ENCODE peak calls at places on chromosomes 2 and 18, in four cellular contexts. W is astrocyte of the spinal cord, P is suprapubic skin, U is mammary epithelial cell. R is an unnamed sample.

GRCh38 chr2:132593171-132593570 is 76.8 kb downstream of the LYPD1 start:
- DNase-seq in W (peak; percentile 29), P (no peak), U (peak; percentile 31), R (peak; percentile 81)

GRCh38 chr2:109423556-109424359 is 190.0 kb downstream of the SEPTIN10 start:
- DNase-seq in W (no peak), P (no peak), U (no peak), R (peak; percentile 66)

GRCh38 chr18:32321826-32322225 is 132.0 kb downstream of the MEP1B start:
- DNase-seq in W (no peak), P (no peak), U (no peak), R (no peak)

GRCh38 chr2:43059183-43059897 is 167.1 kb downstream of the ZFP36L2 start:
- DNase-seq in W (peak; percentile 98), P (no peak), U (peak; percentile 80), R (no peak)

GRCh38 chr2:151407281-151407680 is 2.4 kb upstream of the RIF1 start:
- DNase-seq in W (no peak), P (no peak), U (no peak), R (no peak)

GRCh38 chr2:32678825-32679224 is 51.0 kb downstream of the TTC27 start:
- DNase-seq in W (peak; percentile 70), P (no peak), U (no peak), R (no peak)

GRCh38 chr2:73233932-73234832 is at the start of gene CCT7:
- DNase-seq in W (peak; percentile 92), P (peak; percentile 94), U (peak; percentile 89), R (peak; percentile 95)

GRCh38 chr2:203498161-203498560 is 36.9 kb downstream of the RAPH1 start:
- DNase-seq in W (peak; percentile 80), P (no peak), U (peak; percentile 77), R (no peak)

GRCh38 chr2:28355521-28356094 is 37.0 kb upstream of the FOSL2 start:
- DNase-seq in W (no peak), P (no peak), U (no peak), R (no peak)

GRCh38 chr2:122300758-122301157 is 545.3 kb downstream of the TSN start:
- DNase-seq in W (no peak), P (no peak), U (peak; percentile 6), R (no peak)

GRCh38 chr2:164073053-164073757 is 337.4 kb upstream of the FIGN start:
- DNase-seq in W (peak; percentile 19), P (no peak), U (no peak), R (no peak)

GRCh38 chr2:197943731-197944130 is 139.3 kb downstream of the PLCL1 start:
- DNase-seq in W (no peak), P (no peak), U (no peak), R (no peak)

GRCh38 chr18:12904012-12904516 is 20.0 kb upstream of the PTPN2 start:
- DNase-seq in W (no peak), P (no peak), U (no peak), R (no peak)

GRCh38 chr2:200483729-200484198 is 26.1 kb downstream of the KCTD18 start:
- DNase-seq in W (peak; percentile 42), P (no peak), U (peak; percentile 62), R (peak; percentile 94)

GRCh38 chr2:233261819-233262555 is 10.5 kb downstream of the ATG16L1 start:
- DNase-seq in W (no peak), P (no peak), U (no peak), R (no peak)

GRCh38 chr2:47028171-47028570 is 112.6 kb upstream of the MCFD2 start:
- DNase-seq in W (no peak), P (no peak), U (no peak), R (no peak)

GRCh38 chr18:79156330-79156729 is 87.1 kb downstream of the ATP9B start:
- DNase-seq in W (no peak), P (no peak), U (no peak), R (no peak)

GRCh38 chr2:224104668-224105386 is 65.7 kb upstream of the SERPINE2 start:
- DNase-seq in W (no peak), P (no peak), U (peak; percentile 74), R (no peak)

GRCh38 chr2:36373149-36373880 is 17.7 kb downstream of the CRIM1 start:
- DNase-seq in W (peak; percentile 65), P (no peak), U (peak; percentile 65), R (peak; percentile 50)

GRCh38 chr2:112713926-112714325 is 6.9 kb upstream of the NT5DC4 start:
- DNase-seq in W (no peak), P (no peak), U (no peak), R (no peak)

GRCh38 chr2:229174794-229175529 is 96.1 kb downstream of the PID1 start:
- DNase-seq in W (peak; percentile 29), P (no peak), U (no peak), R (no peak)

GRCh38 chr18:34048423-34048822 is 176.3 kb downstream of the NOL4 start:
- DNase-seq in W (no peak), P (no peak), U (no peak), R (no peak)

GRCh38 chr18:48889115-48889941 is 61.4 kb downstream of the SMAD7 start:
- DNase-seq in W (no peak), P (no peak), U (no peak), R (peak; percentile 93)

GRCh38 chr2:44946681-44947360 is 5.3 kb downstream of the SIX3 start:
- DNase-seq in W (no peak), P (no peak), U (no peak), R (peak; percentile 43)

GRCh38 chr2:88826399-88826798 is 134.9 kb downstream of the RPIA start:
- DNase-seq in W (no peak), P (no peak), U (no peak), R (no peak)

GRCh38 chr2:12883911-12884310 is 167.2 kb downstream of the TRIB2 start:
- DNase-seq in W (no peak), P (no peak), U (no peak), R (no peak)

GRCh38 chr2:2934030-2934429 is 443.6 kb downstream of the EIPR1 start:
- DNase-seq in W (no peak), P (no peak), U (no peak), R (no peak)

GRCh38 chr2:200944467-200945394 is 18.7 kb downstream of the ORC2 start:
- DNase-seq in W (peak; percentile 93), P (no peak), U (peak; percentile 90), R (no peak)

GRCh38 chr18:75066223-75066622 is 142.7 kb downstream of the PTGR3 start:
- DNase-seq in W (no peak), P (no peak), U (no peak), R (no peak)

GRCh38 chr2:224023188-224023587 is 15.9 kb downstream of the SERPINE2 start:
- DNase-seq in W (peak; percentile 50), P (no peak), U (peak; percentile 68), R (no peak)

GRCh38 chr2:28613181-28613580 is 117.3 kb downstream of the PLB1 start:
- DNase-seq in W (no peak), P (no peak), U (peak; percentile 47), R (no peak)

GRCh38 chr18:35620765-35621164 is 39.2 kb downstream of the GALNT1 start:
- DNase-seq in W (no peak), P (no peak), U (no peak), R (no peak)

GRCh38 chr2:168119519-168120141 is 127.8 kb downstream of the STK39 start:
- DNase-seq in W (peak; percentile 78), P (no peak), U (peak; percentile 30), R (peak; percentile 63)

GRCh38 chr2:124024491-124025348 is at the start of gene CNTNAP5:
- DNase-seq in W (peak; percentile 5), P (no peak), U (peak; percentile 15), R (peak; percentile 95)

GRCh38 chr2:124025349-124025720 is 248 bp downstream of the CNTNAP5 start:
- DNase-seq in W (no peak), P (no peak), U (no peak), R (no peak)

GRCh38 chr2:124025896-124026295 is 809 bp downstream of the CNTNAP5 start:
- DNase-seq in W (no peak), P (no peak), U (no peak), R (no peak)

GRCh38 chr2:124032799-124033198 is 7.7 kb downstream of the CNTNAP5 start:
- DNase-seq in W (no peak), P (no peak), U (no peak), R (no peak)

DNA sequence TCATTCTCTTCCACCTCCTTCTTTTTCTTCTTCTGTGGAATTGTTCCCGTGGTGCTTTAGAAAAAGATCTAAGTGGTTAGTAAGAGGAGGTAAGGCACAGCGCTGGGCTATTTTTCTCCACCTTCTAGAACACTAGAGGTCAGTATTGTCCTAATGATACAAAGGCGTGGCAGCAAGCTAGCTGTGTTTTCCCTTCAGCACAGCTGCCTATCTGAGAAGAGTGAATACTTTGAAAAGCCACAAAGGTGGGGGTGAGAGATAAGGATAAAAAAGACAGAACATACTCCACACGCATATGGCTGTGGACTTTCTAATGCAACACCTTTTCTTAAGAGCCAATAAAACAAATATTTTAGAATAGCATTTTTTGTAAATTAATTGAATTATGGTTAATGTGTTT is 2.1 kb downstream of the CNTNAP5 start:
- DNase-seq in W (peak; percentile 35), P (no peak), U (peak; percentile 24), R (peak; percentile 62)
- TF ChIP-seq CTCF in W (peak; percentile 52), P (no peak), U (peak; percentile 61), R (peak; percentile 89)

DNA sequence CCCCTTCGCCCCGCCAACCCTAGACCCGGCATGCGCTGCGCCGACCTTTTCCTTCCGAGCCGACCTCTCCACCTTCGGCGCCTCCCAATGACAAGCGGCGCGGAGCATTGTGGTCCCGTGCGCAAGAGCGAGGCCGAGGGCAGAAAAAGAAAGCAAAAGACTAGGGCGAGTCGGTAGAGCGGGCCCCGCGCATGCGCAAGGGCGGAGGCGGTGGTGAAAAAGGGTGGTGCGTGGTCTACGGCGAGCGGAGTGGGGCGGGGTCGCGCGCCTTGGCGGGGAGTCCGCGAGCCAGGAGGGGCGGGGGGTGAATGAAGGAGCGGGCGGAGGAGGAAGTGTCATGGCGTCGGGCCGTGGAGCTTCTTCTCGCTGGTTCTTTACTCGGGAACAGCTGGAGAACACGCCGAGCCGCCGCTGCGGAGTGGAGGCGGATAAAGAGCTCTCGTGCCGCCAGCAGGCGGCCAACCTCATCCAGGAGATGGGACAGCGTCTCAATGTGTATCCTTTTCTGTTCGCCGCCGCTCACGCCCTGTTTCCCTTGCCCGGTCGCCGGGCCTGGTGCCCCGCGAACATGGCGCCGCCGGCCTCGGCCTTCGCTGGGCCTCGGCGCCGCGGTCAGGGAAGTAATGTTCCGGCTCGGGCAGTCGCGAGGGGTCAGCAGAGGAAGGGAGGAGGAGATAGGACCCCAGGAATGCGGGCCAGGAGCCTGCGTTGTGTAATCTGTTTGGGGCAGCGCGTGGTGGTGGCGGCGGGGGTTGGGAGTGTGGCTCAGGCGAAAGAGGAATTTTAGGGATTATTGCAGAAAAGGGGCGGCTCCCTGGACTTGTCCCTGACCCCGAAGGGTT is at the start of gene CCNT2:
- DNase-seq in W (peak; percentile 100), P (peak; percentile 99), U (peak; percentile 99), R (peak; percentile 100)
- TF ChIP-seq CTCF in W (no peak), P (no peak), U (no peak), R (peak; percentile 30)

GRCh38 chr18:36757081-36757480 is 71.7 kb downstream of the TPGS2 start:
- DNase-seq in W (peak; percentile 70), P (no peak), U (peak; percentile 40), R (no peak)
- TF ChIP-seq CTCF in W (peak; percentile 63), P (peak; percentile 72), U (peak; percentile 63), R (peak; percentile 86)

DNA sequence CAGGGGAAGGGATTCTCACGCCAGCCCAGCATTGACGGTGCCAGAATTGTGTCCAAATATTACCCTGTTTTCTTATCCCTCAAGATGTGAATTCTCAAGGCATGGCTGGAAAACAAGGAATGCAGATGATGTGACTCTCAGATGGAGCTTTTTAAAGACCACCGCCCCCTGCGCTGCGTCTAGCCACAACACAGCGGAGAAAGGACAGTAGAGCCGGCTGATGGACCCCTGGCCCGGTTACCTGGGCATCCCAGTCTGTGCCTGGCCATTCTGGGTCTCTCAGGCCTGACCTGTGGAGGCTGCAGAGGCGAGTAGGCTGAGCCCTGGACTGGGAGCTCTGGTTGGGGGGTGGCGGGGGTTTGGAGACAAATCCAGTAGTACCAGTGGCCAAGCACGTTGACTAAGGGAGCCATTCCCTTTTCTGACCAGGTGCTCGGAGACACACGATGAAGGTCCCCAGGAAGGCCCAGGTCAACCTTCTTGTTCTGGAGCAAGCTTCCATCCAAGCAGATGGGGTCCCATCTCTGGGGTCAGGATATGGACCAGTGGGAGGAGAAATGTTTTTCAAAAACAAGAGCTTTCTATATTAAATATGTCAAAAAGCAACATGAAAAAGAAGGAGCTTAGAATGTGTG is 5.3 kb downstream of the CAPN13 start:
- DNase-seq in W (no peak), P (no peak), U (no peak), R (no peak)
- TF ChIP-seq CTCF in W (no peak), P (no peak), U (no peak), R (no peak)

R was measured in endodermal cell.